ENCODE peak calls at places on chromosomes 6 and 20, in eight cellular contexts. N is heart left ventricle, H is HAP-1, O is body of pancreas, F is fibroblast of pulmonary artery, D is astrocyte of the cerebellum, X is lower lobe of right lung, U is ovary. Z is an unnamed sample.

GRCh38 chr6:18121580-18122127 is 823 bp downstream of the NHLRC1 start:
- DNase-seq in N (no peak), O (no peak), D (no peak), U (no peak), H (peak; percentile 18), F (no peak), X (peak; percentile 45), Z (no peak)

GRCh38 chr6:19137419-19138035 is 699.6 kb upstream of the ID4 start:
- DNase-seq in X (no peak), N (no peak), H (no peak), U (no peak), O (no peak), F (no peak), D (no peak), Z (no peak)

GRCh38 chr6:159089909-159090308 is 45.1 kb upstream of the TAGAP start:
- DNase-seq in X (no peak), F (no peak), D (no peak), O (no peak), U (no peak), N (no peak), H (no peak), Z (no peak)

GRCh38 chr6:2713473-2714358 is 37.0 kb downstream of the MYLK4 start:
- DNase-seq in X (no peak), D (peak; percentile 83), H (no peak), N (no peak), F (peak; percentile 83), U (no peak), O (no peak), Z (no peak)

GRCh38 chr6:170160031-170160627 is 130.7 kb downstream of the DLL1 start:
- DNase-seq in D (no peak), U (no peak), H (no peak), X (peak; percentile 42), O (no peak), N (no peak), F (no peak), Z (no peak)

GRCh38 chr6:70135783-70136182 is 167.1 kb downstream of the COL9A1 start:
- DNase-seq in N (no peak), F (no peak), O (no peak), D (no peak), U (no peak), X (no peak), H (no peak), Z (no peak)

GRCh38 chr6:14459315-14459714 is 341.7 kb downstream of the CD83 start:
- DNase-seq in N (no peak), O (no peak), D (no peak), F (no peak), X (no peak), U (no peak), H (no peak), Z (no peak)

GRCh38 chr6:98716341-98716740 is 118.0 kb upstream of the POU3F2 start:
- DNase-seq in H (no peak), X (no peak), D (no peak), F (no peak), U (no peak), N (no peak), O (no peak), Z (no peak)

GRCh38 chr20:48375804-48376203 is 452.0 kb downstream of the PREX1 start:
- DNase-seq in X (no peak), U (no peak), F (no peak), O (no peak), N (no peak), D (no peak), H (peak; percentile 83), Z (no peak)

GRCh38 chr6:18585032-18585573 is 198.0 kb downstream of the RNF144B start:
- DNase-seq in O (peak; percentile 8), U (no peak), N (peak; percentile 33), F (peak; percentile 75), H (no peak), D (peak; percentile 13), X (no peak), Z (no peak)

GRCh38 chr6:26272171-26272631 is 92.8 kb upstream of the BTN3A2 start:
- DNase-seq in U (peak; percentile 34), F (no peak), X (peak; percentile 75), H (peak; percentile 68), D (no peak), O (no peak), N (peak; percentile 38), Z (no peak)

GRCh38 chr20:17757496-17757895 is 57.7 kb downstream of the BANF2 start:
- DNase-seq in H (no peak), X (no peak), F (no peak), U (no peak), O (no peak), D (no peak), N (no peak), Z (no peak)

GRCh38 chr20:52127309-52127708 is 64.3 kb downstream of the ZFP64 start:
- DNase-seq in U (no peak), H (no peak), X (no peak), N (no peak), F (no peak), O (no peak), D (no peak), Z (no peak)

GRCh38 chr6:133169901-133170300 is 71.3 kb upstream of the EYA4 start:
- DNase-seq in H (peak; percentile 66), O (no peak), X (no peak), D (no peak), U (no peak), N (no peak), F (no peak), Z (no peak)
- H3K4me3 ChIP-seq in H (no peak overlapping the region), O (no peak overlapping the region), X (no peak overlapping the region), D (no peak overlapping the region), U (no peak overlapping the region), N (no peak overlapping the region), F (no peak overlapping the region), Z (no peak overlapping the region)

DNA sequence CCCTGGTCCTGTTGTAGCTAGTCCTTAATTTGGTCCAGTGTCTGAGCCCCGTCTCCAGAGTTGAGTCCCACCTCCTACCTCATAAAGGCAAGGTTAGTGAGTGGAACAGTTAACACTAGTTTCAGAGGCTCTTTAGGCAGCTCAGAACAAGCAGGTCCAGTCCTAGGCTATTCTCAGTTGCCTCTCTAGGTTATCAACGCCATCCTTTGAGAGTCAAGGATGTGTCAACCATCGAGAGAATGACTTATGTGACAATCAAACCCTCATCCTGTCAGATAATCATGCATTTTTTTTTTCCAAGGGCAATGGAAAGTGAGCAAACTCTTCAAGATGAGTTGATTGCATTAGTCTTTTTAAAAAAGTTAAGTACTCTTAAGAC is 64.0 kb upstream of the TXNDC5 start:
- DNase-seq in D (no peak), F (no peak), U (no peak), H (no peak), X (no peak), N (no peak), O (no peak), Z (no peak)
- H3K4me3 ChIP-seq in D (no peak overlapping the region), F (no peak overlapping the region), U (no peak overlapping the region), H (no peak overlapping the region), X (no peak overlapping the region), N (no peak overlapping the region), O (no peak overlapping the region), Z (no peak overlapping the region)

GRCh38 chr20:37343212-37343993 is 2.5 kb upstream of the SRC start:
- DNase-seq in O (no peak), F (no peak), U (no peak), D (no peak), N (no peak), X (peak; percentile 81), H (no peak), Z (peak; percentile 89)
- H3K4me3 ChIP-seq in O (no peak overlapping the region), F (no peak overlapping the region), U (no peak overlapping the region), D (no peak overlapping the region), N (no peak overlapping the region), X (no peak overlapping the region), H (no peak overlapping the region), Z (no peak overlapping the region)

DNA sequence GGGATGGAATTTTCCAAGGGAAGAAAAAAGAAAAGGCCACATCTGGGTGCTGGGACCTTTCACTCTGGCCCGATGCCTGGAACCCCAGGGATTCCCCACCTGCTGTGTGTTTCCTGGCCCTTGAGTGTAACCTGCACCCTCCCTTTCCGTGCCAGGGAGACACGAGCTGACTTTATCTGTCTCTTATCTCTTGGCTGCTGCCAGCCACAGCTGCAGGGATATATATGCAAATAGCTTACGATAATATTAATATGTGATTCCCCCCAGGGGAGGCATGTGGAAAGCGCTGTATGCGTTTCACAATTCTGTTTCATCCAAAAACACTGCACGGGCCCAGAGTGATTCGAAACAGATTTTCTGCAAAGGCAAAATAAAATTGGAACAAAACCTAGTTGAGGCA is 1.5 kb downstream of the RIPOR3 start:
- DNase-seq in U (no peak), O (peak; percentile 88), X (no peak), N (peak; percentile 49), F (peak; percentile 86), H (no peak), D (no peak), Z (no peak)
- H3K4me3 ChIP-seq in U (peak overlapping the region; percentile 41), O (no peak overlapping the region), X (peak overlapping the region; percentile 51), N (peak overlapping the region; percentile 59), F (peak overlapping the region; percentile 55), H (no peak overlapping the region), D (peak overlapping the region; percentile 40), Z (no peak overlapping the region)

Z was measured in Jurkat, Clone E6-1.